ENCODE peak calls at places on chromosomes 12 and 14, in four cellular contexts. N is heart left ventricle, Y is foreskin fibroblast, W is AG04450. E is an unnamed sample.
A peak's percentile ranks its signal among the peaks of the same experiment; 100 is the strongest.

GRCh38 chr12:127401005-127401404 is 866.0 kb upstream of the TMEM132C start:
- DNase-seq in N (no peak), Y (peak; percentile 29), W (no peak), E (peak; percentile 13)

GRCh38 chr14:102479777-102480176 is 29.8 kb downstream of the ANKRD9 start:
- DNase-seq in N (peak; percentile 64), Y (no peak), W (no peak), E (no peak)

GRCh38 chr14:102088012-102088792 is 1.4 kb upstream of the HSP90AA1 start:
- DNase-seq in N (peak; percentile 56), Y (peak; percentile 14), W (no peak), E (peak; percentile 17)

GRCh38 chr12:105409881-105410471 is 79.5 kb downstream of the C12orf75 start:
- DNase-seq in N (peak; percentile 72), Y (no peak), W (no peak), E (peak; percentile 75)

GRCh38 chr12:89685363-89685972 is 23.2 kb downstream of the ATP2B1 start:
- DNase-seq in N (no peak), Y (no peak), W (no peak), E (no peak)

GRCh38 chr14:76947078-76947837 is 81.2 kb downstream of the IRF2BPL start:
- DNase-seq in N (peak; percentile 92), Y (peak; percentile 87), W (peak; percentile 61), E (peak; percentile 95)

GRCh38 chr12:89971880-89972279 is 263.2 kb upstream of the ATP2B1 start:
- DNase-seq in N (peak; percentile 19), Y (no peak), W (no peak), E (peak; percentile 93)

GRCh38 chr12:131378176-131378842 is 332.6 kb upstream of the SFSWAP start:
- DNase-seq in N (no peak), Y (no peak), W (no peak), E (no peak)

GRCh38 chr14:101055776-101056374 is 152.4 kb upstream of the RTL1 start:
- DNase-seq in N (no peak), Y (peak; percentile 25), W (no peak), E (no peak)

GRCh38 chr12:54379401-54380201 is 4.9 kb downstream of the ZNF385A start:
- DNase-seq in N (peak; percentile 92), Y (peak; percentile 78), W (peak; percentile 34), E (peak; percentile 87)

GRCh38 chr12:53004582-53004981 is 1.7 kb upstream of the EIF4B start:
- DNase-seq in N (no peak), Y (no peak), W (no peak), E (peak; percentile 53)

GRCh38 chr12:24197517-24197916 is 248.0 kb upstream of the SOX5 start:
- DNase-seq in N (no peak), Y (no peak), W (no peak), E (no peak)

GRCh38 chr14:101559624-101560533 is 1.4 kb upstream of the DIO3 start:
- DNase-seq in N (no peak), Y (no peak), W (no peak), E (peak; percentile 6)

GRCh38 chr14:77475432-77476115 is 17.7 kb downstream of the AHSA1 start:
- DNase-seq in N (no peak), Y (no peak), W (no peak), E (no peak)

GRCh38 chr12:54051916-54052744 is 1.5 kb upstream of the HOXC4 start:
- DNase-seq in N (no peak), Y (no peak), W (no peak), E (no peak)

GRCh38 chr12:26953447-26953846 is 15.2 kb downstream of the FGFR1OP2 start:
- DNase-seq in N (no peak), Y (no peak), W (no peak), E (no peak)

GRCh38 chr12:107393043-107393725 is 292.4 kb upstream of the PWP1 start:
- DNase-seq in N (no peak), Y (no peak), W (no peak), E (no peak)

GRCh38 chr14:105711841-105712460 is 185.6 kb downstream of the TMEM121 start:
- DNase-seq in N (no peak), Y (no peak), W (no peak), E (no peak)

GRCh38 chr12:51926718-51927117 is 19.4 kb downstream of the ACVRL1 start:
- DNase-seq in N (no peak), Y (no peak), W (no peak), E (peak; percentile 71)

DNA sequence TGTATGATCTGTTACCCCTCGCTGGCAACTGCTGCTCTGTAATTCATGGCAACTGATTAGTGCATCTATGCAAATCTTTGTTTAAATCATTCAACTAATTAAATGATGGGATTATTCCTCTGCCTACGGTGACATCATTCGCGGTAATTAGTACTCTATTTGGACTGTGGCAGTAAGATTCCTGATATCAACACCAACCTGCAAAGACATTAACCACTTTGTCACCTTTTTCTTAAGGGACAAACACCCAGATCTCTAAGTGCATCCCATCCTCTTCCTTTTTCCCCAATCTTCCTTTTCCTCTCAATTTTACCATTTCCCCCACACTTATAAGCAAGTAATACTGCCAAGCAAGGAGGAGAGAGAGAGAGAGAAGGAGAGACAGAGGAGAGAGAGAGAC is 2.4 kb upstream of the LMO3 start:
- DNase-seq in N (no peak), Y (no peak), W (no peak), E (no peak)
- H3K4me3 ChIP-seq in N (no peak overlapping the region), Y (no peak overlapping the region), W (no peak overlapping the region), E (no peak overlapping the region)

GRCh38 chr12:57235728-57236131 is 6.2 kb downstream of the SHMT2 start:
- DNase-seq in N (no peak), Y (no peak), W (no peak), E (no peak)
- H3K4me3 ChIP-seq in N (peak overlapping the region; percentile 51), Y (no peak overlapping the region), W (no peak overlapping the region), E (no peak overlapping the region)

GRCh38 chr14:22838631-22839041 is 2.3 kb downstream of the MMP14 start:
- DNase-seq in N (peak; percentile 43), Y (no peak), W (no peak), E (peak; percentile 75)
- H3K4me3 ChIP-seq in N (peak overlapping the region; percentile 95), Y (peak overlapping the region; percentile 90), W (peak overlapping the region; percentile 89), E (peak overlapping the region; percentile 98)

GRCh38 chr14:32984531-32984930 is 45.9 kb downstream of the NPAS3 start:
- DNase-seq in N (no peak), Y (no peak), W (no peak), E (no peak)
- H3K4me3 ChIP-seq in N (no peak overlapping the region), Y (no peak overlapping the region), W (no peak overlapping the region), E (no peak overlapping the region)

GRCh38 chr12:552466-552865 is 92.7 kb downstream of the B4GALNT3 start:
- DNase-seq in N (peak; percentile 44), Y (no peak), W (no peak), E (no peak)

GRCh38 chr12:553216-554000 is 93.7 kb downstream of the B4GALNT3 start:
- DNase-seq in N (no peak), Y (peak; percentile 24), W (no peak), E (no peak)

GRCh38 chr12:550473-551260 is 90.9 kb downstream of the B4GALNT3 start:
- DNase-seq in N (no peak), Y (no peak), W (no peak), E (no peak)

GRCh38 chr12:556498-556897 is 96.8 kb downstream of the B4GALNT3 start:
- DNase-seq in N (no peak), Y (no peak), W (no peak), E (no peak)

DNA sequence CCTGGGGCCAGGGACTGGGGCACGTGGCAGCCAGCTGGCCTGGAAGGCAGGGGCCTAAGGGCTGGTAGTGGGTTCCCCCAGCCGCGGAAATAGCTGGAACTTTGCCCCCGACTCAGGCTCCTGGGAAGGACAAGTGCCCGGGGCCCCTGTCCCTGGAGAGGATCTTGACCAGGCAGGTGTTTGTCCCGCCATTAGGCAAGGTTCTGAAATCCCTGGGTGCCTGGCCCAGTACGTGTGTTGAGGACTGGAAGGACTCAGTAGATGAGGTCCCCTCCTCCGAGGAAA is 94.2 kb downstream of the B4GALNT3 start:
- DNase-seq in N (no peak), Y (no peak), W (no peak), E (no peak)
- H3K4me3 ChIP-seq in N (no peak overlapping the region), Y (no peak overlapping the region), W (no peak overlapping the region), E (no peak overlapping the region)

DNA sequence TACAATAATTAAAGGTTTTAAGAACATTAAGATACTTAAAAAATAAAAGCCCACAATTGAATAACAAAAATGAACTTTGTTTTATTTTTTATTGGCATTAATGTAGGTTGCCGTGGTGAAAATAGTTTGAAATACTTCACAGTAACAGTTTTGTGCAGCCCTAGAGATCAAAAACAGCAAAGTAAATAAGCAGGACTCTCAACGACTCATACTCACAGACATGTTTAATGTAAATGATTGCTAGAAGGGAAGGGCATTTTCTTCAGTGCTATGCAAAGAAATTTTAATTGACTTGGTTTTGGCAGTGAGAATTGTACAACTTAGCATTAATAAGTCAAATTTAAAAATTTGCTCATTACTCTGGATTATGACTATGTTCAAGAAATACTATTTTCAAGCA is 16.0 kb downstream of the TRMT5 start:
- DNase-seq in N (no peak), Y (no peak), W (no peak), E (no peak)
- H3K4me3 ChIP-seq in N (no peak overlapping the region), Y (no peak overlapping the region), W (no peak overlapping the region), E (no peak overlapping the region)

GRCh38 chr14:52948836-52949235 is 2.0 kb downstream of the FERMT2 start:
- DNase-seq in N (no peak), Y (no peak), W (no peak), E (no peak)
- H3K4me3 ChIP-seq in N (peak overlapping the region; percentile 95), Y (peak overlapping the region; percentile 98), W (peak overlapping the region; percentile 100), E (peak overlapping the region; percentile 99)

GRCh38 chr14:97603201-97603600 is 806.0 kb downstream of the VRK1 start:
- DNase-seq in N (no peak), Y (no peak), W (no peak), E (no peak)

GRCh38 chr14:97604731-97605130 is 807.5 kb downstream of the VRK1 start:
- DNase-seq in N (no peak), Y (no peak), W (no peak), E (no peak)

GRCh38 chr14:97602438-97603117 is 805.4 kb downstream of the VRK1 start:
- DNase-seq in N (peak; percentile 7), Y (no peak), W (no peak), E (no peak)
- H3K4me3 ChIP-seq in N (no peak overlapping the region), Y (no peak overlapping the region), W (no peak overlapping the region), E (no peak overlapping the region)

GRCh38 chr14:75220097-75220496 is 43.7 kb upstream of the TMED10 start:
- DNase-seq in N (no peak), Y (no peak), W (no peak), E (no peak)

GRCh38 chr14:75224561-75224960 is 48.1 kb upstream of the TMED10 start:
- DNase-seq in N (no peak), Y (no peak), W (no peak), E (no peak)

GRCh38 chr14:75223664-75224154 is 47.3 kb upstream of the TMED10 start:
- DNase-seq in N (peak; percentile 55), Y (peak; percentile 18), W (no peak), E (no peak)

GRCh38 chr14:75221797-75222196 is 45.4 kb upstream of the TMED10 start:
- DNase-seq in N (no peak), Y (no peak), W (no peak), E (no peak)

GRCh38 chr14:75222208-75222701 is 45.8 kb upstream of the TMED10 start:
- DNase-seq in N (peak; percentile 25), Y (peak; percentile 81), W (peak; percentile 33), E (peak; percentile 96)
- H3K4me3 ChIP-seq in N (no peak overlapping the region), Y (no peak overlapping the region), W (no peak overlapping the region), E (no peak overlapping the region)

GRCh38 chr12:67698711-67699603 is 50.4 kb downstream of the DYRK2 start:
- DNase-seq in N (no peak), Y (no peak), W (no peak), E (peak; percentile 14)
- H3K4me3 ChIP-seq in N (peak overlapping the region; percentile 23), Y (peak overlapping the region; percentile 31), W (peak overlapping the region; percentile 38), E (peak overlapping the region; percentile 41)